ENCODE peak calls at places on chromosomes 4 and X, in four cellular contexts. Q, P, M and C are unnamed samples.

GRCh38 chrX:1418901-1419544 is 27.1 kb upstream of the SLC25A6 start:
- DNase-seq in Q (peak), P (no peak), M (no peak), C (no peak)

GRCh38 chrX:118519411-118520205 is 24.0 kb downstream of the DOCK11 start:
- DNase-seq in Q (no peak), P (no peak), M (no peak), C (no peak)

GRCh38 chrX:43559643-43560042 is 96.5 kb upstream of the MAOA start:
- DNase-seq in Q (no peak), P (peak), M (no peak), C (peak)

GRCh38 chrX:3393581-3394111 is 47.2 kb upstream of the MXRA5 start:
- DNase-seq in Q (no peak), P (no peak), M (no peak), C (no peak)

GRCh38 chr4:36010531-36010930 is 233.8 kb downstream of the ARAP2 start:
- DNase-seq in Q (no peak), P (no peak), M (no peak), C (no peak)

GRCh38 chr4:132809298-132810032 is 339.6 kb upstream of the PCDH10 start:
- DNase-seq in Q (no peak), P (no peak), M (no peak), C (no peak)

GRCh38 chr4:86498560-86499166 is 95.5 kb upstream of the PTPN13 start:
- DNase-seq in Q (no peak), P (peak), M (no peak), C (no peak)

GRCh38 chr4:37802068-37802666 is 24.3 kb upstream of the PGM2 start:
- DNase-seq in Q (no peak), P (peak), M (no peak), C (peak)

GRCh38 chr4:40280586-40280985 is 54.5 kb upstream of the CHRNA9 start:
- DNase-seq in Q (no peak), P (no peak), M (no peak), C (no peak)

GRCh38 chr4:3283483-3283882 is 9.3 kb upstream of the RGS12 start:
- DNase-seq in Q (no peak), P (no peak), M (no peak), C (no peak)

GRCh38 chr4:10872833-10873517 is 188.4 kb upstream of the CLNK start:
- DNase-seq in Q (no peak), P (no peak), M (no peak), C (no peak)

GRCh38 chr4:182369211-182369610 is 126.0 kb downstream of the TENM3 start:
- DNase-seq in Q (no peak), P (no peak), M (no peak), C (no peak)

GRCh38 chr4:106676173-106676921 is 307.8 kb upstream of the GIMD1 start:
- DNase-seq in Q (no peak), P (no peak), M (no peak), C (no peak)

GRCh38 chr4:165101641-165102040 is 11.0 kb downstream of the TMEM192 start:
- DNase-seq in Q (no peak), P (no peak), M (no peak), C (no peak)

GRCh38 chr4:145945431-145946155 is 7.0 kb upstream of the ZNF827 start:
- DNase-seq in Q (no peak), P (peak), M (no peak), C (no peak)

GRCh38 chr4:40621592-40622512 is 7.8 kb downstream of the RBM47 start:
- DNase-seq in Q (peak), P (peak), M (no peak), C (peak)

GRCh38 chr4:155593793-155594192 is 72.9 kb upstream of the GUCY1A1 start:
- DNase-seq in Q (no peak), P (no peak), M (no peak), C (no peak)

GRCh38 chrX:116749943-116750342 is 287.2 kb upstream of the CT83 start:
- DNase-seq in Q (no peak), P (peak), M (no peak), C (no peak)

GRCh38 chr4:55291227-55291629 is 54.8 kb upstream of the SRD5A3 start:
- DNase-seq in Q (no peak), P (no peak), M (no peak), C (no peak)

GRCh38 chrX:2220829-2221567 is 279.8 kb downstream of the DHRSX start:
- DNase-seq in Q (no peak), P (no peak), M (peak), C (no peak)

GRCh38 chr4:7226993-7227392 is 34.7 kb downstream of the SORCS2 start:
- DNase-seq in Q (no peak), P (no peak), M (no peak), C (no peak)

GRCh38 chrX:6917666-6918065 is 229.8 kb upstream of the STS start:
- DNase-seq in Q (no peak), P (no peak), M (no peak), C (no peak)
- TF ChIP-seq POLR2AphosphoS5 in Q (no peak), P (no peak), M (no peak), C (no peak)

GRCh38 chrX:40094900-40095587 is 2.7 kb downstream of the BCOR start:
- DNase-seq in Q (no peak), P (no peak), M (no peak), C (no peak)

GRCh38 chrX:40091691-40092421 is 5.9 kb downstream of the BCOR start:
- DNase-seq in Q (peak), P (peak), M (no peak), C (peak)

GRCh38 chrX:40094041-40094899 is 3.5 kb downstream of the BCOR start:
- DNase-seq in Q (peak), P (peak), M (no peak), C (peak)

GRCh38 chrX:40092808-40093435 is 4.8 kb downstream of the BCOR start:
- DNase-seq in Q (no peak), P (no peak), M (no peak), C (no peak)

GRCh38 chrX:40093586-40093985 is 4.2 kb downstream of the BCOR start:
- DNase-seq in Q (peak), P (no peak), M (no peak), C (no peak)
- TF ChIP-seq POLR2AphosphoS5 in Q (no peak), P (no peak), M (no peak), C (no peak)

GRCh38 chr4:23333556-23333945 is 556.3 kb downstream of the PPARGC1A start:
- DNase-seq in Q (no peak), P (no peak), M (no peak), C (no peak)
- TF ChIP-seq POLR2AphosphoS5 in Q (no peak), P (no peak), M (no peak), C (no peak)

GRCh38 chr4:24849662-24850280 is 54.4 kb downstream of the SOD3 start:
- DNase-seq in Q (no peak), P (no peak), M (no peak), C (no peak)

GRCh38 chr4:24846716-24847115 is 51.3 kb downstream of the SOD3 start:
- DNase-seq in Q (no peak), P (no peak), M (no peak), C (no peak)

GRCh38 chr4:24845884-24846283 is 50.5 kb downstream of the SOD3 start:
- DNase-seq in Q (no peak), P (no peak), M (no peak), C (no peak)

GRCh38 chr4:24853142-24853541 is 57.8 kb downstream of the SOD3 start:
- DNase-seq in Q (no peak), P (no peak), M (no peak), C (no peak)

GRCh38 chr4:24850669-24851068 is 55.3 kb downstream of the SOD3 start:
- DNase-seq in Q (no peak), P (no peak), M (no peak), C (peak)
- TF ChIP-seq POLR2AphosphoS5 in Q (no peak), P (peak), M (no peak), C (no peak)

DNA sequence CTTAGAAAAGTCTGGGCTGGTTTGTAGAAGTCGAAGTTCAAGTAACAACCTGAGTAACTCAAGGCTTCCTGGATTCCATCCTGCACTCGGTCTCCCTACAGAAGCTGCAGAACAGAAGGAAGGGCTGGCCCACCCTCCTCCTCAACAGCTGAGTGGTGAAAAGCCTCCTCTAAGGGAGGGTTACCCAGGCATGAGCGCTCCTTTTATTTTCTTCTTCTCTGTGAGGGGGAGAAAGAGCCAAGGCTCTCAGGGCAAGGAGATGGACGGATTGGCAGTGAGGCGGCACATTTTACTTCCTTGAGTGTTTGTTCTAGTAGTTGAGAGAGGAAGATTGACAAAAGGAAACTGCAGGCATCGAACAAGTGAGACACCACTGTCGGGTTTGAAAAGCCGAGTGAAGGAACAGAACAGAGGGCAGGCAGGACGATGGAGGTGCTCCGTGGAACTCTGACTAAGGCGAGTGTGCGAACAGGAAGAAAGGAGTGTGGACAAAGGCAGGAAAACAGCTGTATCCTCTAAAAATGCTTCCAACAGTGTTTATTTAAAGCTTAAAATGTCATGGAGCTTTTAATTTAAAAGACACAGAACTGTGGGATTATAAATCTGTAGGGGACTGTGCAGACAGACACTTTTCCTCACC is 38.4 kb upstream of the STS start:
- DNase-seq in Q (no peak), P (no peak), M (no peak), C (no peak)
- TF ChIP-seq POLR2AphosphoS5 in Q (no peak), P (no peak), M (no peak), C (no peak)

DNA sequence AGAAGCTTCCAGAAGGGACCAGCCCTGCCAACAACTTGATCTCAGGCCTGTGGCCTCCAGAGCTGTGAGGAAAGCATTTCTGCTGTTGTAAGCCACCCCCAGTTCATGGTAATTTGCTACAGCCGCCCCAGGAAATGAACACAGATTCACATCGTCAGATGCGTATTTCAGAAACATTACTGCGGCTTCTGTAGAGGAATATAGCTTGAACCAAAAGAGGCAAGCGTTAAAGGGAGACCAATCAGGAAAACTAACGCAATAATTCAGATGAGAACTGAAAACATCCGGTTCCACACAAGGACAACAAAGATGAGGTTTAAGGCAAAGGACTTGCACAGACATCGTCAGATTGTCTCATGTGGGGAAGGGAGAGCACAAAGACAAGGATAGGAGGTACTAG is 128.4 kb upstream of the TBL1X start:
- DNase-seq in Q (no peak), P (no peak), M (no peak), C (no peak)
- TF ChIP-seq POLR2AphosphoS5 in Q (no peak), P (no peak), M (no peak), C (no peak)

GRCh38 chrX:45760187-45760742 is 559.6 kb upstream of the DIPK2B start:
- DNase-seq in Q (no peak), P (no peak), M (no peak), C (no peak)
- TF ChIP-seq POLR2AphosphoS5 in Q (no peak), P (no peak), M (no peak), C (no peak)

DNA sequence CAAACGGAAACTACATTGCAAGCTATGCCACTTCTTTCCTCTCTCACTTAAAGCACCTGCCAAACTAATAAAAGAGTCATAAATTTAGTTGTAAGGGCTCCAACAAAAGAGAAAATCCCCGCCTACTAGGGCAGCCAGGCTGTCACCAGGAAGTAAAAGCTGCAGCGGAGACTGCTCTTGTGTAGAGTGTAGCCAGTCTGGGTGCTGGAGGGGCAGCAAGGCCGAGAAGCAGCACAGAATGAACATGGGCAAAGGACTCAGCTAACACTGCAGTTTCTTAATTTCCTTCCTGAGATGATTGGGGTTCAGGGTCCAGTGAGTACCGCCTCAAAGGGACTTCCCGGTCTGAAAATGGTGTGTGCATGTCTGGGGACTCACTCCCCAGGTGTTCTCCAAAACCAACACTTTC is 89.4 kb upstream of the MAML3 start:
- DNase-seq in Q (peak), P (peak), M (no peak), C (peak)
- TF ChIP-seq POLR2AphosphoS5 in Q (peak), P (peak), M (no peak), C (peak)